ENCODE peak calls at places on chromosomes 3 and 15, in five cellular contexts. One of them, this sample, is unnamed.
A peak's percentile ranks its signal among the peaks of the same experiment; 100 is the strongest.

GRCh38 chr3:150345021-150345538 is 63.0 kb upstream of the TSC22D2 start:
- DNase-seq in naive thymus-derived CD4-positive, alpha-beta T cell: no peak
- DNase-seq in upper lobe of left lung: no peak
- DNase-seq in mammary epithelial cell: peak; percentile 99
- DNase-seq in left ventricle myocardium inferior: no peak
- DNase-seq in this sample: no peak

GRCh38 chr3:190041333-190042041 is 79.2 kb downstream of the P3H2 start:
- DNase-seq in naive thymus-derived CD4-positive, alpha-beta T cell: no peak
- DNase-seq in upper lobe of left lung: peak; percentile 54
- DNase-seq in left ventricle myocardium inferior: no peak
- DNase-seq in mammary epithelial cell: no peak
- DNase-seq in this sample: no peak

GRCh38 chr3:23601020-23601822 is 204.5 kb upstream of the UBE2E1 start:
- DNase-seq in left ventricle myocardium inferior: no peak
- DNase-seq in upper lobe of left lung: no peak
- DNase-seq in naive thymus-derived CD4-positive, alpha-beta T cell: no peak
- DNase-seq in mammary epithelial cell: no peak
- DNase-seq in this sample: no peak

GRCh38 chr3:13141991-13142412 is 68.8 kb upstream of the IQSEC1 start:
- DNase-seq in mammary epithelial cell: peak; percentile 15
- DNase-seq in left ventricle myocardium inferior: no peak
- DNase-seq in naive thymus-derived CD4-positive, alpha-beta T cell: no peak
- DNase-seq in upper lobe of left lung: no peak
- DNase-seq in this sample: no peak

GRCh38 chr3:47323431-47324277 is 40.9 kb downstream of the KLHL18 start:
- DNase-seq in mammary epithelial cell: peak; percentile 82
- DNase-seq in naive thymus-derived CD4-positive, alpha-beta T cell: no peak
- DNase-seq in upper lobe of left lung: no peak
- DNase-seq in left ventricle myocardium inferior: no peak
- DNase-seq in this sample: no peak

GRCh38 chr3:160981217-160981938 is 123.8 kb downstream of the B3GALNT1 start:
- DNase-seq in upper lobe of left lung: peak; percentile 50
- DNase-seq in left ventricle myocardium inferior: no peak
- DNase-seq in mammary epithelial cell: no peak
- DNase-seq in naive thymus-derived CD4-positive, alpha-beta T cell: no peak
- DNase-seq in this sample: peak; percentile 68

GRCh38 chr3:124032351-124032880 is 40.5 kb upstream of the ROPN1 start:
- DNase-seq in mammary epithelial cell: no peak
- DNase-seq in left ventricle myocardium inferior: peak; percentile 58
- DNase-seq in upper lobe of left lung: no peak
- DNase-seq in naive thymus-derived CD4-positive, alpha-beta T cell: no peak
- DNase-seq in this sample: peak; percentile 80

GRCh38 chr3:139355502-139355901 is 11.7 kb downstream of the MRPS22 start:
- DNase-seq in naive thymus-derived CD4-positive, alpha-beta T cell: no peak
- DNase-seq in upper lobe of left lung: no peak
- DNase-seq in mammary epithelial cell: no peak
- DNase-seq in left ventricle myocardium inferior: no peak
- DNase-seq in this sample: no peak

GRCh38 chr15:50145451-50145872 is 26.4 kb upstream of the ATP8B4 start:
- DNase-seq in naive thymus-derived CD4-positive, alpha-beta T cell: no peak
- DNase-seq in mammary epithelial cell: peak; percentile 63
- DNase-seq in left ventricle myocardium inferior: no peak
- DNase-seq in upper lobe of left lung: no peak
- DNase-seq in this sample: no peak

GRCh38 chr3:170259853-170260386 is 37.7 kb downstream of the PRKCI start:
- DNase-seq in left ventricle myocardium inferior: no peak
- DNase-seq in mammary epithelial cell: no peak
- DNase-seq in upper lobe of left lung: no peak
- DNase-seq in naive thymus-derived CD4-positive, alpha-beta T cell: no peak
- DNase-seq in this sample: no peak

DNA sequence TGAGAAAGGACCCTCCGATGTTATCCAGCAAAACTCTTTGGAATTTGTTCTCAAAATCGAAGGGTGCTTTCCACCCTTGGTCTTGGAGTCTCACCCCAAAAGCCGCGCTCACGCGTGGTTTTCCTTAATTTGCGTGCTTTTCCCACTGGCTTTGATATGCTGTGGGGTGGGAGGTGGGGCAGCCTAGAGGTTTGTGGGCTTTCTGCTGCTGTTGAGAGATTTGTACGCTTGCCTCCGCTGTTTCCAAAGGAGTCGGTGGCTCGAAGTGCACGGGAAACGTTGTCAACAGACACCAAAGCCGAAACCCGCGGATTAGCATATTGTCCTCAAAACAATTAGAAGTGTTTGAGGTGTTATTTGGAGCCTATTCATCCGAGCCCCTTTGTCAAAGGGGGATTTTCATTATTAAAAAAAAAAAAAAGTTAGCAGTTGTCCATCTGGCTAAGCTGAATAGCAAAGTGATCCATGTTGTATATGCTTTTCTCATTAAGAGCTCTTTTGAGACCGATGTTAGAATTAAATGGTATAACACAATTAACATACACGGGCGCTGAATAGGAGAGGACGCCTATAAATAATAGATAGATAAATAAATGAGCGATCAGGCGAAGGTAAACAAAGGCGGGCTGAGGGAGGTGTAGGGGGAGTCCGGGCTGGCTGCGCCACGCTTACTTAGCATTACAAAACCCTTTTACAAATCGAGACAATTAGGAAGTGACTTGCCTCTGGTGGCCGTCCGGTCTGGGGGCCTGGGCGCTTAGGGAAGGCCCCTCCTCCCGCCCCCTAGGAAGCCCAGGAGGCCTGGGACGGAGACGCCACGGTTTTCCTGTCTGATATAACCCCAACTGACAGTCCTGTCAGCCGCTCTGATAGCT is 3.3 kb downstream of the SOX14 start:
- DNase-seq in mammary epithelial cell: no peak
- DNase-seq in left ventricle myocardium inferior: no peak
- DNase-seq in upper lobe of left lung: no peak
- DNase-seq in naive thymus-derived CD4-positive, alpha-beta T cell: no peak
- DNase-seq in this sample: no peak
- H3K4me1 ChIP-seq in mammary epithelial cell: peaks cover 12% of the 10 kb centered on the region
- H3K4me1 ChIP-seq in left ventricle myocardium inferior: peaks cover 70% of the 10 kb centered on the region
- H3K4me1 ChIP-seq in upper lobe of left lung: peaks cover 75% of the 10 kb centered on the region
- H3K4me1 ChIP-seq in naive thymus-derived CD4-positive, alpha-beta T cell: no peaks in the 10 kb centered on the region
- H3K4me1 ChIP-seq in this sample: peaks cover 3% of the 10 kb centered on the region

GRCh38 chr3:42094128-42094527 is 3.0 kb downstream of the TRAK1 start:
- DNase-seq in mammary epithelial cell: no peak
- DNase-seq in upper lobe of left lung: no peak
- DNase-seq in naive thymus-derived CD4-positive, alpha-beta T cell: no peak
- DNase-seq in left ventricle myocardium inferior: no peak
- DNase-seq in this sample: no peak

GRCh38 chr3:42092006-42092405 is 849 bp downstream of the TRAK1 start:
- DNase-seq in mammary epithelial cell: peak; percentile 54
- DNase-seq in naive thymus-derived CD4-positive, alpha-beta T cell: no peak
- DNase-seq in upper lobe of left lung: no peak
- DNase-seq in left ventricle myocardium inferior: no peak
- DNase-seq in this sample: no peak

GRCh38 chr3:42097166-42097946 is 6.2 kb downstream of the TRAK1 start:
- DNase-seq in mammary epithelial cell: peak; percentile 71
- DNase-seq in left ventricle myocardium inferior: no peak
- DNase-seq in upper lobe of left lung: no peak
- DNase-seq in naive thymus-derived CD4-positive, alpha-beta T cell: no peak
- DNase-seq in this sample: no peak

GRCh38 chr3:42095540-42095939 is 4.4 kb downstream of the TRAK1 start:
- DNase-seq in left ventricle myocardium inferior: no peak
- DNase-seq in mammary epithelial cell: no peak
- DNase-seq in naive thymus-derived CD4-positive, alpha-beta T cell: no peak
- DNase-seq in upper lobe of left lung: no peak
- DNase-seq in this sample: no peak

GRCh38 chr3:42094992-42095391 is 3.8 kb downstream of the TRAK1 start:
- DNase-seq in left ventricle myocardium inferior: no peak
- DNase-seq in naive thymus-derived CD4-positive, alpha-beta T cell: no peak
- DNase-seq in upper lobe of left lung: no peak
- DNase-seq in mammary epithelial cell: no peak
- DNase-seq in this sample: no peak
- H3K4me1 ChIP-seq in left ventricle myocardium inferior: peaks cover 97% of the 10 kb centered on the region
- H3K4me1 ChIP-seq in naive thymus-derived CD4-positive, alpha-beta T cell: no peaks in the 10 kb centered on the region
- H3K4me1 ChIP-seq in upper lobe of left lung: peaks cover 19% of the 10 kb centered on the region
- H3K4me1 ChIP-seq in mammary epithelial cell: peaks cover 31% of the 10 kb centered on the region
- H3K4me1 ChIP-seq in this sample: peaks cover 8% of the 10 kb centered on the region

GRCh38 chr3:5187152-5187919 is at the start of gene EDEM1:
- DNase-seq in mammary epithelial cell: peak; percentile 95
- DNase-seq in upper lobe of left lung: peak; percentile 97
- DNase-seq in left ventricle myocardium inferior: peak; percentile 94
- DNase-seq in naive thymus-derived CD4-positive, alpha-beta T cell: peak; percentile 82
- DNase-seq in this sample: peak; percentile 85
- H3K4me1 ChIP-seq in mammary epithelial cell: peaks cover 11% of the 10 kb centered on the region
- H3K4me1 ChIP-seq in upper lobe of left lung: peaks cover 54% of the 10 kb centered on the region
- H3K4me1 ChIP-seq in left ventricle myocardium inferior: peaks cover 67% of the 10 kb centered on the region
- H3K4me1 ChIP-seq in naive thymus-derived CD4-positive, alpha-beta T cell: peaks cover 21% of the 10 kb centered on the region
- H3K4me1 ChIP-seq in this sample: peaks cover 2% of the 10 kb centered on the region

DNA sequence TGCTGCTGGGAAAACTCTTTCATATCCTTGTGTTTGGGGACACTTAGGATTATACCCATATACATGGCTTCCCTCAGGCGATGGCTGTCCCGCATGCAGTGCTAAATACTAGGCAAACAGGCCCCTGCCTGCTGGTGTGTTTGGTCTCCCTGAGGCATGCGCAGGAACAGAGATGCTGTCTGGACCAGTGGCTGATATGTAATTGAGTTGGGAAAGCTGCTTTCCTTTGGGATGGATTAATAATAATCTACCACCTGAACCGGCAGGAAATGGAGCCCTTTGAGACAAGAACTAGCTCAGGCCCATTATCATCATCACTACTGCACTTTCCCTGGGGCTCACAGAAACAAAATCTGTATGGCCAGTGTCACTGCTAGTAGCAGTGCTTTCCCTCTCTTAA is 18.0 kb downstream of the ZDHHC3 start:
- DNase-seq in upper lobe of left lung: no peak
- DNase-seq in left ventricle myocardium inferior: no peak
- DNase-seq in mammary epithelial cell: no peak
- DNase-seq in naive thymus-derived CD4-positive, alpha-beta T cell: no peak
- DNase-seq in this sample: no peak
- H3K4me1 ChIP-seq in upper lobe of left lung: peaks cover 50% of the 10 kb centered on the region
- H3K4me1 ChIP-seq in left ventricle myocardium inferior: peaks cover 56% of the 10 kb centered on the region
- H3K4me1 ChIP-seq in mammary epithelial cell: peaks cover 28% of the 10 kb centered on the region
- H3K4me1 ChIP-seq in naive thymus-derived CD4-positive, alpha-beta T cell: no peaks in the 10 kb centered on the region
- H3K4me1 ChIP-seq in this sample: no peaks in the 10 kb centered on the region